ENCODE peak calls at places on chromosomes 1 and 21, in four cellular contexts. N is IMR-90, P is K562, A is GM12878. K is an unnamed sample.

GRCh38 chr1:154988053-154988954 is 5.1 kb upstream of the LENEP start:
- DNase-seq in P (no peak), N (no peak), A (no peak), K (no peak)

GRCh38 chr1:79188371-79188770 is 181.8 kb upstream of the ADGRL4 start:
- DNase-seq in N (peak), P (no peak), A (no peak), K (peak)

GRCh38 chr1:59597420-59598199 is 217.1 kb upstream of the HOOK1 start:
- DNase-seq in A (no peak), N (peak), P (no peak), K (no peak)

GRCh38 chr1:203306089-203306969 is 1.0 kb downstream of the BTG2 start:
- DNase-seq in A (no peak), P (peak), N (peak), K (peak)

GRCh38 chr1:206557636-206558473 is 50.5 kb downstream of the RASSF5 start:
- DNase-seq in A (no peak), N (no peak), P (peak), K (no peak)

GRCh38 chr1:9363061-9363471 is 70.4 kb downstream of the SPSB1 start:
- DNase-seq in N (no peak), P (no peak), A (no peak), K (no peak)

GRCh38 chr1:181112071-181112929 is 23.8 kb downstream of the IER5 start:
- DNase-seq in A (no peak), P (peak), N (peak), K (peak)

GRCh38 chr1:182888736-182889531 is 49.8 kb downstream of the DHX9 start:
- DNase-seq in A (no peak), N (peak), P (peak), K (no peak)

GRCh38 chr1:210301254-210301955 is 27.3 kb upstream of the HHAT start:
- DNase-seq in A (no peak), N (no peak), P (no peak), K (no peak)

GRCh38 chr1:22119626-22120468 is 23.1 kb downstream of the WNT4 start:
- DNase-seq in N (no peak), P (no peak), A (no peak), K (no peak)

GRCh38 chr21:20662523-20662922 is 335.7 kb upstream of the NCAM2 start:
- DNase-seq in P (no peak), A (no peak), N (no peak), K (no peak)

GRCh38 chr1:208654241-208654640 is 410.1 kb upstream of the PLXNA2 start:
- DNase-seq in A (no peak), N (no peak), P (peak), K (peak)

GRCh38 chr1:227891955-227892871 is 55.5 kb downstream of the WNT9A start:
- DNase-seq in N (no peak), P (no peak), A (no peak), K (no peak)

GRCh38 chr21:44085491-44086321 is 21.5 kb upstream of the PWP2 start:
- DNase-seq in A (no peak), P (no peak), N (no peak), K (peak)

GRCh38 chr1:110292327-110292741 is 46.8 kb upstream of the RBM15 start:
- DNase-seq in A (no peak), P (no peak), N (peak), K (peak)

GRCh38 chr1:166914111-166914510 is 38.0 kb upstream of the TADA1 start:
- DNase-seq in P (no peak), N (no peak), A (no peak), K (no peak)

GRCh38 chr1:167880570-167880969 is 33.4 kb downstream of the ADCY10 start:
- DNase-seq in P (no peak), N (peak), A (no peak), K (no peak)

GRCh38 chr1:112904071-112904830 is 51.7 kb downstream of the SLC16A1 start:
- DNase-seq in A (no peak), P (peak), N (peak), K (no peak)

GRCh38 chr21:43767980-43768867 is 7.9 kb downstream of the CSTB start:
- DNase-seq in N (peak), A (no peak), P (peak), K (peak)

GRCh38 chr1:77060000-77060399 is 159.2 kb downstream of the PIGK start:
- DNase-seq in A (no peak), N (no peak), P (no peak), K (no peak)

GRCh38 chr1:230986976-230987375 is 8.1 kb downstream of the ARV1 start:
- DNase-seq in A (no peak), N (peak), P (no peak), K (no peak)

GRCh38 chr1:236066828-236067386 is 2.0 kb upstream of the NID1 start:
- DNase-seq in P (no peak), A (peak), N (no peak), K (no peak)

GRCh38 chr1:210536263-210536961 is 207.7 kb downstream of the HHAT start:
- DNase-seq in P (no peak), A (no peak), N (no peak), K (no peak)

GRCh38 chr1:57976218-57976617 is 552.4 kb upstream of the DAB1 start:
- DNase-seq in N (no peak), A (no peak), P (no peak), K (no peak)

GRCh38 chr21:42010507-42011493 is 640 bp upstream of the ZBTB21 start:
- DNase-seq in P (peak), A (no peak), N (no peak), K (peak)

GRCh38 chr1:99755664-99756063 is 10.8 kb downstream of the FRRS1 start:
- DNase-seq in P (no peak), N (no peak), A (no peak), K (no peak)

GRCh38 chr1:154179951-154180687 is 11.8 kb downstream of the TPM3 start:
- DNase-seq in N (no peak), P (no peak), A (no peak), K (no peak)

GRCh38 chr1:77459881-77460280 is 178.1 kb downstream of the AK5 start:
- DNase-seq in A (no peak), N (peak), P (no peak), K (peak)

GRCh38 chr1:234515821-234516241 is 36.9 kb upstream of the TARBP1 start:
- DNase-seq in P (no peak), N (peak), A (no peak), K (peak)

GRCh38 chr1:209367031-209367813 is 216.3 kb upstream of the CAMK1G start:
- DNase-seq in A (no peak), N (peak), P (no peak), K (no peak)

GRCh38 chr21:32193066-32193465 is 85.8 kb downstream of the MIS18A start:
- DNase-seq in N (no peak), P (no peak), A (no peak), K (no peak)

GRCh38 chr21:32200029-32200428 is 78.8 kb downstream of the MIS18A start:
- DNase-seq in N (no peak), P (no peak), A (no peak), K (no peak)

GRCh38 chr21:32203877-32204480 is 74.9 kb downstream of the MIS18A start:
- DNase-seq in A (no peak), N (no peak), P (no peak), K (peak)

GRCh38 chr21:32196001-32196400 is 82.8 kb downstream of the MIS18A start:
- DNase-seq in N (no peak), A (no peak), P (no peak), K (no peak)

GRCh38 chr21:32198369-32198768 is 80.5 kb downstream of the MIS18A start:
- DNase-seq in P (no peak), N (no peak), A (no peak), K (no peak)
- TF ChIP-seq FOS in P (no peak), N (no peak), A (no peak), K (no peak)

GRCh38 chr1:39890880-39891279 is 7.6 kb upstream of the TRIT1 start:
- DNase-seq in P (no peak), N (no peak), A (no peak), K (no peak)

GRCh38 chr1:39890267-39890666 is 7.0 kb upstream of the TRIT1 start:
- DNase-seq in P (no peak), N (no peak), A (no peak), K (no peak)

GRCh38 chr1:39895096-39895495 is 6.6 kb downstream of the MYCL start:
- DNase-seq in A (no peak), P (no peak), N (no peak), K (no peak)

GRCh38 chr1:39895731-39896480 is 5.8 kb downstream of the MYCL start:
- DNase-seq in P (no peak), N (no peak), A (no peak), K (no peak)

GRCh38 chr1:39892611-39893595 is 8.8 kb downstream of the MYCL start:
- DNase-seq in A (no peak), P (peak), N (peak), K (peak)
- H3K27ac ChIP-seq in A (no peak), P (peak), N (no peak), K (no peak)

DNA sequence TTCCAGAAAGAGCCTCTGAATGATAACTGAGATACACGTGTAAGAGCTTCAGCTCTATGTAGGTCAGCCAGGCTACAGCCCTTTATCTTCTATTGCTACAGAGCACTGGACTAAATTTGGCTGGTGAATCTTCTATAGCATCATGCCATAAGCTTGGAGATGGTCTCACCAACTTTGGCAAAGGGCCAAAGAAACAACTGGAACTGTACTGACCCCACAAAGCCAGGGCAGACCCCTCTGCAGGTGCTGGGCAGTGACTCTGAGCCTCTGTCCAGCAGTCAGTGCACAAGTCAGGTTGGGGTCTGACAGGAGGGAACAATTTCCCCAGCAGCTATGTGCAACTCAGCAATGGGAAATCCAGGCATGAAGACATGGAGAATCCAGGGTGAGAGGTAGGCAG is 57.8 kb upstream of the NFASC start:
- DNase-seq in P (no peak), A (no peak), N (no peak), K (no peak)
- TF ChIP-seq FOS in P (no peak), A (no peak), N (no peak), K (no peak)

GRCh38 chr1:13478687-13479086 is 35.1 kb downstream of the LRRC38 start:
- DNase-seq in A (no peak), N (no peak), P (no peak), K (no peak)
- H3K27ac ChIP-seq in A (no peak), N (no peak), P (no peak), K (no peak)

GRCh38 chr1:173420330-173420806 is 56.8 kb upstream of the PRDX6 start:
- DNase-seq in P (peak), N (peak), A (no peak), K (peak)
- TF ChIP-seq FOS in P (no peak), N (no peak), A (no peak), K (no peak)

DNA sequence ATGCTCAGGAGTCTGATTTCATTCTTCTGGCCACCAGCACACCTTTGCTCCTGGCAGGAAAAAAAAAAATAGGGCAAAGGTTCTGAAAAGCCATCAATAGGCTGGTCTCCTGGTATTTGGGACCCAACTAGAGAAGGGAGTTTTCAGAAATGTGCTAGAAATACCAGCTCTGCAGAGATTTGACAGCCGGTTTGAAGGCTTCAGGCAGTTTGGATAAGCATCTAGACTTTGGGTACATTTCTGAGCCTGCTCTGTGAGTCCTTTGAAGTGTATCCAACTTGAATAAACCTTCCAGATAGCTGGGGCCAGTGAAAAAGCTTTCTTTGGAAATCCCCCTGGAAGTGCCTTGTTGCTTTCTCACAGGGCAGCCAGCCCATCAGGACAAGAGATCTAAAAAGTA is 6.3 kb upstream of the PEF1 start:
- DNase-seq in N (peak), A (no peak), P (no peak), K (no peak)
- H3K27ac ChIP-seq in N (no peak), A (no peak), P (no peak), K (no peak)

GRCh38 chr1:31476891-31477846 is 64.2 kb downstream of the SERINC2 start:
- DNase-seq in N (no peak), P (no peak), A (peak), K (no peak)
- TF ChIP-seq FOS in N (no peak), P (no peak), A (no peak), K (no peak)

DNA sequence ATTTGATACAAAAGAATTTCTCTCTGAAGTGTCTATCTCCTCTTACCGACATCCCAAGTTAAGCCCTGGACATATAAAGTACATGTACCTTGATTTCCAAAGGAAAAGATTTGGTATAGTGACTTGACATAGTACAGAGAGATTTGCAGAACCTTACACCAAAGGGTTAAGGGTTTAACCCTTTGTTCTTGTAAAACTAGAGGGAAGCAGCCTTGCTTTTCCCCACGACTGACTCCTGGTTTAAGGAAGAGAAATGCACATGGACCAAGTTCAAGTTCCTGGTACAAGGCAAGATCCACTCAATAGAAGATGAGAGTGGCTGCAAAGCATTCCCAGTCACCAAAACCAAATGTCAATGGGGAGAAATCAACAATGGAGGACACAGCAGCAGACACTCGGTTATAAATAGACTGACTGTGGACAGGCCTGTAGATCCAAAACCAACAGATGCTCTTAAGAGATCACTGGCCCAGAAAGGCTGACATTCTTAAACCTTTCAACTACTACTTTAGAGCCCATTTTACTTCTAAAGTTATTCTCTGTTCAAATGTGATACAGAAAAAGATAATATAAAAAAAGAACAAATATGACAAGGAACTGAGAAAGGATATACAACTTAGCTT is 69.4 kb downstream of the PUM1 start:
- DNase-seq in P (no peak), N (no peak), A (no peak), K (no peak)
- H3K27ac ChIP-seq in P (no peak), N (no peak), A (no peak), K (no peak)

GRCh38 chr1:238738942-238739341 is 647.4 kb upstream of the CHRM3 start:
- DNase-seq in N (no peak), A (no peak), P (no peak), K (no peak)
- TF ChIP-seq FOS in N (no peak), A (no peak), P (no peak), K (no peak)

GRCh38 chr1:24886241-24886640 is 43.8 kb downstream of the RUNX3 start:
- DNase-seq in N (no peak), P (no peak), A (no peak), K (no peak)
- H3K27ac ChIP-seq in N (no peak), P (no peak), A (no peak), K (no peak)

K was measured in endothelial cell of umbilical vein.